ENCODE peak calls at places on chromosomes 3 and 15, in four cellular contexts. One of them, this sample, is unnamed.

GRCh38 chr3:146823622-146824021 is 218.5 kb upstream of the PLSCR5 start:
- DNase-seq in neural crest cell: no peak
- DNase-seq in OCI-LY7: no peak
- DNase-seq in cardiac muscle cell: no peak
- DNase-seq in this sample: no peak

GRCh38 chr15:89802986-89803820 is 11.4 kb downstream of the ANPEP start:
- DNase-seq in OCI-LY7: no peak
- DNase-seq in neural crest cell: no peak
- DNase-seq in cardiac muscle cell: no peak
- DNase-seq in this sample: no peak

GRCh38 chr15:29031502-29032228 is 145.9 kb downstream of the APBA2 start:
- DNase-seq in cardiac muscle cell: no peak
- DNase-seq in neural crest cell: no peak
- DNase-seq in OCI-LY7: no peak
- DNase-seq in this sample: no peak

GRCh38 chr15:95208988-95209387 is 977.6 kb downstream of the MCTP2 start:
- DNase-seq in OCI-LY7: no peak
- DNase-seq in cardiac muscle cell: peak
- DNase-seq in neural crest cell: no peak
- DNase-seq in this sample: peak

GRCh38 chr3:39284457-39284881 is 4.6 kb upstream of the CX3CR1 start:
- DNase-seq in neural crest cell: no peak
- DNase-seq in OCI-LY7: no peak
- DNase-seq in cardiac muscle cell: peak
- DNase-seq in this sample: no peak

GRCh38 chr3:126300761-126301481 is 56.3 kb downstream of the KLF15 start:
- DNase-seq in OCI-LY7: no peak
- DNase-seq in neural crest cell: no peak
- DNase-seq in cardiac muscle cell: peak
- DNase-seq in this sample: peak

GRCh38 chr15:95712785-95713184 is 617.7 kb upstream of the NR2F2 start:
- DNase-seq in neural crest cell: no peak
- DNase-seq in OCI-LY7: no peak
- DNase-seq in cardiac muscle cell: no peak
- DNase-seq in this sample: no peak

GRCh38 chr3:53346514-53346913 is 829 bp downstream of the DCP1A start:
- DNase-seq in OCI-LY7: peak
- DNase-seq in cardiac muscle cell: no peak
- DNase-seq in neural crest cell: no peak
- DNase-seq in this sample: no peak

GRCh38 chr3:189724366-189724765 is 93.2 kb downstream of the TP63 start:
- DNase-seq in OCI-LY7: no peak
- DNase-seq in cardiac muscle cell: peak
- DNase-seq in neural crest cell: no peak
- DNase-seq in this sample: peak

GRCh38 chr3:14266361-14266760 is 87.7 kb downstream of the LSM3 start:
- DNase-seq in cardiac muscle cell: peak
- DNase-seq in OCI-LY7: no peak
- DNase-seq in neural crest cell: no peak
- DNase-seq in this sample: peak

GRCh38 chr3:65195211-65195610 is 507.4 kb upstream of the ADAMTS9 start:
- DNase-seq in cardiac muscle cell: no peak
- DNase-seq in OCI-LY7: no peak
- DNase-seq in neural crest cell: no peak
- DNase-seq in this sample: no peak

GRCh38 chr3:136778865-136779264 is 26.7 kb upstream of the STAG1 start:
- DNase-seq in cardiac muscle cell: peak
- DNase-seq in neural crest cell: no peak
- DNase-seq in OCI-LY7: no peak
- DNase-seq in this sample: peak

GRCh38 chr3:187735837-187736236 is 9.4 kb downstream of the BCL6 start:
- DNase-seq in neural crest cell: no peak
- DNase-seq in OCI-LY7: no peak
- DNase-seq in cardiac muscle cell: peak
- DNase-seq in this sample: no peak

GRCh38 chr3:197761784-197762183 is 12.1 kb downstream of the FYTTD1 start:
- DNase-seq in cardiac muscle cell: no peak
- DNase-seq in OCI-LY7: no peak
- DNase-seq in neural crest cell: no peak
- DNase-seq in this sample: no peak

GRCh38 chr15:75068748-75069147 is 45.4 kb downstream of the PPCDC start:
- DNase-seq in neural crest cell: no peak
- DNase-seq in cardiac muscle cell: no peak
- DNase-seq in OCI-LY7: no peak
- DNase-seq in this sample: no peak

GRCh38 chr3:31448035-31448881 is 84.5 kb upstream of the STT3B start:
- DNase-seq in cardiac muscle cell: peak
- DNase-seq in OCI-LY7: peak
- DNase-seq in neural crest cell: no peak
- DNase-seq in this sample: peak

GRCh38 chr3:170644711-170645110 is 58.8 kb upstream of the SLC7A14 start:
- DNase-seq in neural crest cell: no peak
- DNase-seq in cardiac muscle cell: no peak
- DNase-seq in OCI-LY7: no peak
- DNase-seq in this sample: no peak

GRCh38 chr3:184711366-184712247 is at the start of gene MAGEF1:
- DNase-seq in OCI-LY7: peak
- DNase-seq in cardiac muscle cell: peak
- DNase-seq in neural crest cell: peak
- DNase-seq in this sample: peak

GRCh38 chr3:136194409-136195257 is 1.5 kb downstream of the MSL2 start:
- DNase-seq in cardiac muscle cell: no peak
- DNase-seq in neural crest cell: peak
- DNase-seq in OCI-LY7: peak
- DNase-seq in this sample: no peak

GRCh38 chr3:149771652-149772271 is 19.5 kb upstream of the COMMD2 start:
- DNase-seq in cardiac muscle cell: peak
- DNase-seq in neural crest cell: peak
- DNase-seq in OCI-LY7: peak
- DNase-seq in this sample: peak

GRCh38 chr3:142915636-142916035 is 26.8 kb upstream of the PCOLCE2 start:
- DNase-seq in OCI-LY7: no peak
- DNase-seq in cardiac muscle cell: no peak
- DNase-seq in neural crest cell: no peak
- DNase-seq in this sample: no peak

GRCh38 chr15:69117431-69117841 is 43.0 kb upstream of the GLCE start:
- DNase-seq in cardiac muscle cell: no peak
- DNase-seq in OCI-LY7: no peak
- DNase-seq in neural crest cell: peak
- DNase-seq in this sample: no peak

GRCh38 chr15:98231696-98232440 is 271.4 kb downstream of the ARRDC4 start:
- DNase-seq in OCI-LY7: no peak
- DNase-seq in neural crest cell: no peak
- DNase-seq in cardiac muscle cell: peak
- DNase-seq in this sample: peak

GRCh38 chr3:182913889-182914288 is 66.4 kb downstream of the DCUN1D1 start:
- DNase-seq in neural crest cell: no peak
- DNase-seq in cardiac muscle cell: no peak
- DNase-seq in OCI-LY7: peak
- DNase-seq in this sample: no peak

GRCh38 chr15:59329570-59330350 is 42.9 kb downstream of the MYO1E start:
- DNase-seq in OCI-LY7: no peak
- DNase-seq in cardiac muscle cell: peak
- DNase-seq in neural crest cell: no peak
- DNase-seq in this sample: peak

GRCh38 chr3:42507252-42507651 is 4.8 kb downstream of the VIPR1 start:
- DNase-seq in OCI-LY7: no peak
- DNase-seq in neural crest cell: no peak
- DNase-seq in cardiac muscle cell: no peak
- DNase-seq in this sample: peak

GRCh38 chr15:75389791-75390382 is 21.5 kb upstream of the MAN2C1 start:
- DNase-seq in OCI-LY7: no peak
- DNase-seq in cardiac muscle cell: no peak
- DNase-seq in neural crest cell: no peak
- DNase-seq in this sample: no peak

GRCh38 chr3:50415813-50416212 is 56.5 kb upstream of the TMEM115 start:
- DNase-seq in neural crest cell: no peak
- DNase-seq in cardiac muscle cell: no peak
- DNase-seq in OCI-LY7: no peak
- DNase-seq in this sample: no peak

GRCh38 chr3:50412355-50412754 is 53.0 kb upstream of the TMEM115 start:
- DNase-seq in cardiac muscle cell: no peak
- DNase-seq in neural crest cell: no peak
- DNase-seq in OCI-LY7: no peak
- DNase-seq in this sample: no peak

GRCh38 chr3:50416736-50417636 is 57.7 kb upstream of the TMEM115 start:
- DNase-seq in OCI-LY7: no peak
- DNase-seq in cardiac muscle cell: no peak
- DNase-seq in neural crest cell: no peak
- DNase-seq in this sample: no peak

GRCh38 chr3:50417637-50418033 is 58.3 kb upstream of the TMEM115 start:
- DNase-seq in OCI-LY7: no peak
- DNase-seq in neural crest cell: no peak
- DNase-seq in cardiac muscle cell: no peak
- DNase-seq in this sample: no peak

DNA sequence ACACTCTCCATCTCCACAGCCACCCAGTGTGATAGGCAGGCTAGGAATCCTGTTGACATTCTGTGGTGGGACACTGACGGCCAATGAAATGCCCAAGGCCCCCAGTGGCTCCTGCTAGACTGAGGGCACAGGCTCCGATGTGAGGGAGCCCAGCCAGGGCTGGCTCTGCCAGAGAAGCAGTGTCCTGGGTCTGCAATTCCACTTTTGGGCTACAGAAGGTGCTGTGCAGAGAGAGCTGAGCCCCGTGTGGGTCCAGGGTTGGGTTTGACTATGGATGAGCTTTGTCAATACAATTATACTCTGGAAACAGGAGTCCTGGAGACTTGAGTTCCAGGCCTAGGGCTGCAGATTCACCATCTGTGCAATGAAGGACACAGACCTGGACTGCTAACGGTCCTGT is 55.7 kb upstream of the TMEM115 start:
- DNase-seq in cardiac muscle cell: no peak
- DNase-seq in OCI-LY7: no peak
- DNase-seq in neural crest cell: no peak
- DNase-seq in this sample: no peak
- TF ChIP-seq CTCF in cardiac muscle cell: no peak
- TF ChIP-seq CTCF in OCI-LY7: no peak
- TF ChIP-seq CTCF in neural crest cell: peak
- TF ChIP-seq CTCF in this sample: no peak

DNA sequence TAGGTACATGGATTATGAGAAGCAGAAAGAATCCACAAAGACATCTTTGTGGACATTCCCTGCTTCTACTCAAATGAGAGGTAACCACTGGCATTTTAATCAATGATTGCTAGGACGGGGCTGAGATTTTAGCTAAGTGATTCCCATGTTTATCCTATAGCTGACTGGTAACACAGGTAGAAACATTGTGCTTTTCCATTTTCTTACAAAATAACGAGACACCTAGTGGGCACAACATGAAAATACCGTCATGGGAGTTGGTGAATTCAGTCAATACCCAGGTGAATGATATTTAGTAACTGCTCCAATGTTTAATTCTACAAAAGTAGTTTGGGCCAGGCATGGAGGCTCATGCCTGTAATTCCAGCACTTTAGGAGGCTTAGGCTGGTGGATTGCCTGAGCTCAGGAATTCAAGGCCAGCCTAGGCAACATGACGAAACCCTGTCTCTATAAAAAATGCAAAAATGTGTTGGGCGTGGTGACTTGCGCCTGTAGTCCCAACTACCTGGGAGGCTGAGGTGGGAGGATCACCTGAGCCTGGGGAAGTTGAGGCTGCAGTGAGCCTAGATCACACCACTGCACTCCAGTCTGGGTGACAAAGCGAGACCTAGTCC is 37.2 kb upstream of the DENND4A start:
- DNase-seq in OCI-LY7: peak
- DNase-seq in neural crest cell: no peak
- DNase-seq in cardiac muscle cell: peak
- DNase-seq in this sample: peak
- TF ChIP-seq CTCF in OCI-LY7: peak
- TF ChIP-seq CTCF in neural crest cell: peak
- TF ChIP-seq CTCF in cardiac muscle cell: peak
- TF ChIP-seq CTCF in this sample: peak

DNA sequence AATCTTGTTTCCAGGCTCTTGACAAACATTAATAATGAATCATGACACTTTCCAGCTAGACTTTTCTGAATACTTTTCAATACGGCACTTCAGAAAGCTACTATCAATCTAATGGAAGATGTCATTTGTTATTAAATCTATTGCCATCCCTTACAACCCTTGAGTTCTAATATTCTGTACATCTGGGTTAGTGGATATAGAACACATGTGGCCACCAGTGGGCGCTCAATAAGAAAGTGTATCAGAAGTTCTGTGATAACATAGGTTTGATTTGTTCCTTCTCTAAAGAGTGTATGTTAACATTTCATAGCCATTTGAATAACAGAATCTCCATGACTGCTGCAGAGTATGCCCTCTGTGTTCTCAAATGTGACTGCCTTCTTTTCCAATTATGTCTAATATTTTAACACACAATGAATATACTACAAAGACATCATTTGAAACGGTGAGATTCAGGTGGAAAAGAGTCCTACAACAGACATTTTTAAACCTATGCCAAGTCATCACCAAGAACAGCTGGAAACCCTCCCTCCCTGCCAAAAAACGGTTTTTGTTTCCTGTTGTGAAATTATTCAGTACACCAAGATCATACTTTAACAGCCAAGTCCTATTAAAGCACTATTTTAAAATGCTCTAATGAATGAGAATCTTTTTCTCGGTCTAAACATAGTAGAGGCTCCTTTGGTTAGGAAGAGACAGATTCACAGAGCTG is 22.2 kb downstream of the ALDH1A2 start:
- DNase-seq in OCI-LY7: peak
- DNase-seq in cardiac muscle cell: peak
- DNase-seq in neural crest cell: peak
- DNase-seq in this sample: peak
- TF ChIP-seq CTCF in OCI-LY7: peak
- TF ChIP-seq CTCF in cardiac muscle cell: peak
- TF ChIP-seq CTCF in neural crest cell: peak
- TF ChIP-seq CTCF in this sample: peak

GRCh38 chr15:78811124-78811824 is at the start of gene ADAMTS7:
- DNase-seq in OCI-LY7: peak
- DNase-seq in cardiac muscle cell: peak
- DNase-seq in neural crest cell: peak
- DNase-seq in this sample: peak

GRCh38 chr15:78808550-78808949 is 2.7 kb downstream of the ADAMTS7 start:
- DNase-seq in OCI-LY7: peak
- DNase-seq in neural crest cell: no peak
- DNase-seq in cardiac muscle cell: peak
- DNase-seq in this sample: peak

GRCh38 chr15:78810377-78811123 is 714 bp downstream of the ADAMTS7 start:
- DNase-seq in OCI-LY7: no peak
- DNase-seq in cardiac muscle cell: peak
- DNase-seq in neural crest cell: peak
- DNase-seq in this sample: peak

GRCh38 chr15:78810003-78810376 is 1.3 kb downstream of the ADAMTS7 start:
- DNase-seq in OCI-LY7: no peak
- DNase-seq in neural crest cell: no peak
- DNase-seq in cardiac muscle cell: no peak
- DNase-seq in this sample: no peak

DNA sequence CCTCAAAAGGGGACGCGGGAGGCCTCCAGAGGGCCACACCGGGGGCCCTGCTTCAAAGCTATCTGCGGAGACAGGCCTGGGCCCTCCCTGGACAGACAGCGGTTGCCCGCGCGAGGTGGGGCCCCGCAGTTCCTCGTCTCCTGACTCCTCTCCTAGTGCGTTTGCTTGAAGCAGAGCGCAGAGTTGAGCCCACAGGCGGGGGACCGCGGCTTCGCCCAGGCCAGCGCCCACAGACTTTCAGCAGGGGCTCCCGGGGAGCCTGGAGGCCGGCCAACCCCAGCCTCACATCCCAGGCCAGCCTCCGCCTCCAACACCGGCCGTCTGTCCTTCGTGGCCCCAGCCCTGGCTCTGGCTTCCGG is 540 bp upstream of the ADAMTS7 start:
- DNase-seq in OCI-LY7: no peak
- DNase-seq in neural crest cell: no peak
- DNase-seq in cardiac muscle cell: peak
- DNase-seq in this sample: peak
- TF ChIP-seq CTCF in OCI-LY7: peak
- TF ChIP-seq CTCF in neural crest cell: no peak
- TF ChIP-seq CTCF in cardiac muscle cell: no peak
- TF ChIP-seq CTCF in this sample: no peak

This sample was measured in fibroblast of pulmonary artery.